ENCODE peak calls at places on chromosome 14, in seven cellular contexts. L is suprapubic skin; Y is body of pancreas; A is neuronal stem cell; H is CD8-positive, alpha-beta memory T cell; S is cardiac muscle cell; T is CD4-positive, alpha-beta T cell. U is an unnamed sample. For H3K9me3, the result is how much of the 10 kb centered on the place peaks cover.

GRCh38 chr14:22339277-22339676 is 249.7 kb downstream of the DAD1 start:
- DNase-seq in L (peak), Y (peak), A (no peak), H (no peak), S (peak), T (no peak), U (no peak)

GRCh38 chr14:73153272-73153671 is 17.0 kb downstream of the PSEN1 start:
- DNase-seq in L (no peak), Y (no peak), A (no peak), H (no peak), S (peak), T (no peak), U (no peak)

GRCh38 chr14:45559626-45560025 is 306.6 kb upstream of the MIS18BP1 start:
- DNase-seq in L (no peak), Y (no peak), A (no peak), H (no peak), S (no peak), T (no peak), U (no peak)

GRCh38 chr14:51478241-51478640 is 173.5 kb upstream of the FRMD6 start:
- DNase-seq in L (no peak), Y (no peak), A (no peak), H (no peak), S (no peak), T (no peak), U (no peak)

GRCh38 chr14:77026930-77027537 is 1.5 kb downstream of the IRF2BPL start:
- DNase-seq in L (no peak), Y (peak), A (peak), H (peak), S (peak), T (peak), U (peak)

GRCh38 chr14:75141967-75142366 is 15.1 kb upstream of the NEK9 start:
- DNase-seq in L (no peak), Y (peak), A (no peak), H (peak), S (peak), T (no peak), U (peak)

GRCh38 chr14:104785708-104786080 is 9.9 kb downstream of the AKT1 start:
- DNase-seq in L (no peak), Y (no peak), A (no peak), H (no peak), S (no peak), T (no peak), U (no peak)

GRCh38 chr14:53285806-53286205 is 132.7 kb upstream of the DDHD1 start:
- DNase-seq in L (no peak), Y (no peak), A (no peak), H (no peak), S (no peak), T (no peak), U (no peak)

GRCh38 chr14:88848571-88848970 is 24.1 kb downstream of the TTC8 start:
- DNase-seq in L (no peak), Y (no peak), A (no peak), H (no peak), S (no peak), T (no peak), U (no peak)

GRCh38 chr14:76884853-76885276 is 58.7 kb downstream of the LRRC74A start:
- DNase-seq in L (no peak), Y (no peak), A (no peak), H (no peak), S (no peak), T (no peak), U (no peak)

GRCh38 chr14:65469903-65470302 is 57.4 kb downstream of the FUT8 start:
- DNase-seq in L (no peak), Y (no peak), A (no peak), H (no peak), S (no peak), T (no peak), U (no peak)

GRCh38 chr14:101495284-101495683 is 66.0 kb upstream of the DIO3 start:
- DNase-seq in L (no peak), Y (no peak), A (no peak), H (no peak), S (no peak), T (no peak), U (no peak)

GRCh38 chr14:98555440-98555839 is 716.6 kb downstream of the BCL11B start:
- DNase-seq in L (no peak), Y (no peak), A (no peak), H (no peak), S (no peak), T (no peak), U (no peak)

GRCh38 chr14:98548071-98548686 is 723.8 kb downstream of the BCL11B start:
- DNase-seq in L (no peak), Y (no peak), A (no peak), H (no peak), S (no peak), T (no peak), U (no peak)

DNA sequence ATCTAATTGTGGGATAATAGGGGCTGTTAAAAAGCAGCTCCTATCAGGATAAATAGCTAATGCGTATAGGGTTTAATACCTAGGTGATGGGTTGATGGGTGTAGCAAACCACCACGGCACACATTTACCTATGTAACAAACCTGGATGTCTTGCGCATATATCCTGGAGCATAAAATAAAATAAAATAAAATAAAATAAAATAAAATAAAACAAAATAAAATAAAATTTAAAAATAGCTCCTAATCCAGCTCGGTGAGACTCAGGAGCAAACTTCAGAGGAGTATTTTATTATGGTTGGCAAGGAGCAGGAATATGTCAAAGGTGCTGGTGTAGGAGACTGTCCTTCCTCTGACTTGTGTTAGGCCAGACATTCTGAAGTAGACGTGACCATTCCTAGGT is 721.0 kb downstream of the BCL11B start:
- DNase-seq in L (no peak), Y (no peak), A (no peak), H (no peak), S (no peak), T (no peak), U (no peak)
- H3K9me3 ChIP-seq in L (under half), Y (under half), A (under half), H (under half), S (under half), T (under half), U (under half)

GRCh38 chr14:27553820-27554219 is 956.0 kb upstream of the NOVA1 start:
- DNase-seq in L (no peak), Y (no peak), A (no peak), H (no peak), S (peak), T (no peak), U (peak)
- H3K9me3 ChIP-seq in L (under half), Y (under half), A (under half), H (under half), S (under half), T (under half), U (under half)

GRCh38 chr14:40485688-40486087 is 1053.5 kb upstream of the FBXO33 start:
- DNase-seq in L (no peak), Y (no peak), A (no peak), H (no peak), S (no peak), T (no peak), U (no peak)
- H3K9me3 ChIP-seq in L (under half), Y (under half), A (under half), H (under half), S (under half), T (under half), U (under half)

GRCh38 chr14:42628591-42628990 is 1021.9 kb downstream of the LRFN5 start:
- DNase-seq in L (no peak), Y (no peak), A (no peak), H (no peak), S (no peak), T (no peak), U (no peak)

GRCh38 chr14:42629553-42629952 is 1022.9 kb downstream of the LRFN5 start:
- DNase-seq in L (no peak), Y (no peak), A (no peak), H (no peak), S (no peak), T (no peak), U (peak)

DNA sequence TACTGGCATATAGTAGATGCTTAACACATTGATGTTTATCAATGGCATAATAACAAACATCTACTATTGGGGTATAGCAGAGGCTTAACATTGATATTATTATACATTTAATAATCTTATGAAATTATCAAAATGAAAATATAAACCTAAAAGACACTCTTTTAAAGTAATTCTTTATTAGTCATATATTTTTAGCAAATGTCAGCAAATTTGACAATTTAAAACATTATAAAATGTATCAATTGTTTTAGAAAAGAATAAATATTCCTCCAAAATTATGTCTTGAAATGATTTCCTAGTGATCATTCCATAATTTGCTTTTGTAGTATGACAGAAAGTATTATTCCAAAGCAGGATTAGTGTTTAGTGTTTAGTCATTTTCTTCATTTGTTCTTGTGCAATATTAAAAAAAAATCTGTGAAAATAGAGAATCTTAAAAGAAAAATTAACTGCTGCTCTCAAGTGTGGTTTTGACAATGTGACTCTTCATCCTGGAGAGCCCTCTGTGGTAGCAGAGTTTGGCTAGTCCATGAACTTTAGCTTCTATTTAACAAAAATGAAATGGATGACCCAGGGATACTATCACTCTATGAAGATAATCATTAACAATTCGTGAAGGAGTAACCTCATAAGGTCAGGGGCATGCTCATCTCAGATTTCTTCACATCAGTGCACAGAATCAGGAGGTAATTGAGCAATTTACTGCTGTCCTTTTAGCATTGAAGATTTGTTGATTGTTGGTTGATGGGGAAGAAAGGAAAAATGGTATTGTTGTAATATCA is 1018.5 kb downstream of the LRFN5 start:
- DNase-seq in L (no peak), Y (no peak), A (no peak), H (no peak), S (no peak), T (no peak), U (no peak)
- H3K9me3 ChIP-seq in L (under half), Y (under half), A (under half), H (under half), S (under half), T (under half), U (under half)